ENCODE peak calls at places on chromosomes 12 and 14, in seven cellular contexts. One of them, this sample, is unnamed.
A peak's percentile ranks its signal among the peaks of the same experiment; 100 is the strongest.

GRCh38 chr12:132839558-132840235 is 11.0 kb upstream of the GOLGA3 start:
- DNase-seq in stimulated activated naive CD8-positive, alpha-beta T cell treated with anti-CD3 and anti-CD28 coated beads, Interleukin-15, Interleukin-2, amounts not matched to agents 100 U/mL and 50 U/mL, for 24 hours: no peak
- DNase-seq in activated CD4-positive, alpha-beta T cell treated with anti-CD3 and anti-CD28 coated beads, Interleukin-2, amount 50 U/mL, for 4 hours: no peak
- DNase-seq in aorta: no peak
- DNase-seq in psoas muscle: no peak
- DNase-seq in activated B cell treated with CpG ODN at 0.5 μM for 24 hours: no peak
- DNase-seq in PC-9: no peak
- DNase-seq in this sample: no peak

GRCh38 chr14:86712176-86712575 is 1182.2 kb downstream of the FLRT2 start:
- DNase-seq in stimulated activated naive CD8-positive, alpha-beta T cell treated with anti-CD3 and anti-CD28 coated beads, Interleukin-15, Interleukin-2, amounts not matched to agents 100 U/mL and 50 U/mL, for 24 hours: no peak
- DNase-seq in activated CD4-positive, alpha-beta T cell treated with anti-CD3 and anti-CD28 coated beads, Interleukin-2, amount 50 U/mL, for 4 hours: no peak
- DNase-seq in aorta: no peak
- DNase-seq in psoas muscle: no peak
- DNase-seq in activated B cell treated with CpG ODN at 0.5 μM for 24 hours: no peak
- DNase-seq in PC-9: no peak
- DNase-seq in this sample: no peak

GRCh38 chr12:15184484-15184883 is 36.7 kb downstream of the RERG start:
- DNase-seq in stimulated activated naive CD8-positive, alpha-beta T cell treated with anti-CD3 and anti-CD28 coated beads, Interleukin-15, Interleukin-2, amounts not matched to agents 100 U/mL and 50 U/mL, for 24 hours: no peak
- DNase-seq in activated CD4-positive, alpha-beta T cell treated with anti-CD3 and anti-CD28 coated beads, Interleukin-2, amount 50 U/mL, for 4 hours: no peak
- DNase-seq in aorta: no peak
- DNase-seq in psoas muscle: no peak
- DNase-seq in activated B cell treated with CpG ODN at 0.5 μM for 24 hours: no peak
- DNase-seq in PC-9: no peak
- DNase-seq in this sample: no peak

GRCh38 chr12:110564471-110564991 is 18.6 kb downstream of the PPTC7 start:
- DNase-seq in stimulated activated naive CD8-positive, alpha-beta T cell treated with anti-CD3 and anti-CD28 coated beads, Interleukin-15, Interleukin-2, amounts not matched to agents 100 U/mL and 50 U/mL, for 24 hours: no peak
- DNase-seq in activated CD4-positive, alpha-beta T cell treated with anti-CD3 and anti-CD28 coated beads, Interleukin-2, amount 50 U/mL, for 4 hours: no peak
- DNase-seq in aorta: no peak
- DNase-seq in psoas muscle: no peak
- DNase-seq in activated B cell treated with CpG ODN at 0.5 μM for 24 hours: no peak
- DNase-seq in PC-9: no peak
- DNase-seq in this sample: no peak

GRCh38 chr14:104383931-104384775 is 195.4 kb upstream of the C14orf180 start:
- DNase-seq in stimulated activated naive CD8-positive, alpha-beta T cell treated with anti-CD3 and anti-CD28 coated beads, Interleukin-15, Interleukin-2, amounts not matched to agents 100 U/mL and 50 U/mL, for 24 hours: no peak
- DNase-seq in activated CD4-positive, alpha-beta T cell treated with anti-CD3 and anti-CD28 coated beads, Interleukin-2, amount 50 U/mL, for 4 hours: no peak
- DNase-seq in aorta: peak; percentile 55
- DNase-seq in psoas muscle: no peak
- DNase-seq in activated B cell treated with CpG ODN at 0.5 μM for 24 hours: peak; percentile 9
- DNase-seq in PC-9: no peak
- DNase-seq in this sample: no peak

GRCh38 chr12:23771230-23771949 is 178.1 kb downstream of the SOX5 start:
- DNase-seq in stimulated activated naive CD8-positive, alpha-beta T cell treated with anti-CD3 and anti-CD28 coated beads, Interleukin-15, Interleukin-2, amounts not matched to agents 100 U/mL and 50 U/mL, for 24 hours: no peak
- DNase-seq in activated CD4-positive, alpha-beta T cell treated with anti-CD3 and anti-CD28 coated beads, Interleukin-2, amount 50 U/mL, for 4 hours: no peak
- DNase-seq in aorta: peak; percentile 80
- DNase-seq in psoas muscle: peak; percentile 28
- DNase-seq in activated B cell treated with CpG ODN at 0.5 μM for 24 hours: no peak
- DNase-seq in PC-9: no peak
- DNase-seq in this sample: no peak

GRCh38 chr12:29516431-29516875 is 19.0 kb upstream of the OVCH1 start:
- DNase-seq in stimulated activated naive CD8-positive, alpha-beta T cell treated with anti-CD3 and anti-CD28 coated beads, Interleukin-15, Interleukin-2, amounts not matched to agents 100 U/mL and 50 U/mL, for 24 hours: no peak
- DNase-seq in activated CD4-positive, alpha-beta T cell treated with anti-CD3 and anti-CD28 coated beads, Interleukin-2, amount 50 U/mL, for 4 hours: no peak
- DNase-seq in aorta: no peak
- DNase-seq in psoas muscle: no peak
- DNase-seq in activated B cell treated with CpG ODN at 0.5 μM for 24 hours: no peak
- DNase-seq in PC-9: no peak
- DNase-seq in this sample: no peak

GRCh38 chr12:83856803-83857202 is 1055.8 kb downstream of the SLC6A15 start:
- DNase-seq in stimulated activated naive CD8-positive, alpha-beta T cell treated with anti-CD3 and anti-CD28 coated beads, Interleukin-15, Interleukin-2, amounts not matched to agents 100 U/mL and 50 U/mL, for 24 hours: no peak
- DNase-seq in activated CD4-positive, alpha-beta T cell treated with anti-CD3 and anti-CD28 coated beads, Interleukin-2, amount 50 U/mL, for 4 hours: no peak
- DNase-seq in aorta: no peak
- DNase-seq in psoas muscle: no peak
- DNase-seq in activated B cell treated with CpG ODN at 0.5 μM for 24 hours: no peak
- DNase-seq in PC-9: no peak
- DNase-seq in this sample: no peak

GRCh38 chr14:91417983-91418386 is 365 bp upstream of the CCDC88C start:
- DNase-seq in stimulated activated naive CD8-positive, alpha-beta T cell treated with anti-CD3 and anti-CD28 coated beads, Interleukin-15, Interleukin-2, amounts not matched to agents 100 U/mL and 50 U/mL, for 24 hours: peak; percentile 72
- DNase-seq in activated CD4-positive, alpha-beta T cell treated with anti-CD3 and anti-CD28 coated beads, Interleukin-2, amount 50 U/mL, for 4 hours: peak; percentile 58
- DNase-seq in aorta: no peak
- DNase-seq in psoas muscle: peak; percentile 42
- DNase-seq in activated B cell treated with CpG ODN at 0.5 μM for 24 hours: no peak
- DNase-seq in PC-9: no peak
- DNase-seq in this sample: peak; percentile 69

GRCh38 chr12:60148109-60148508 is 552.3 kb downstream of the SLC16A7 start:
- DNase-seq in stimulated activated naive CD8-positive, alpha-beta T cell treated with anti-CD3 and anti-CD28 coated beads, Interleukin-15, Interleukin-2, amounts not matched to agents 100 U/mL and 50 U/mL, for 24 hours: no peak
- DNase-seq in activated CD4-positive, alpha-beta T cell treated with anti-CD3 and anti-CD28 coated beads, Interleukin-2, amount 50 U/mL, for 4 hours: no peak
- DNase-seq in aorta: no peak
- DNase-seq in psoas muscle: no peak
- DNase-seq in activated B cell treated with CpG ODN at 0.5 μM for 24 hours: no peak
- DNase-seq in PC-9: no peak
- DNase-seq in this sample: no peak

GRCh38 chr12:88810806-88811205 is 230.5 kb upstream of the KITLG start:
- DNase-seq in stimulated activated naive CD8-positive, alpha-beta T cell treated with anti-CD3 and anti-CD28 coated beads, Interleukin-15, Interleukin-2, amounts not matched to agents 100 U/mL and 50 U/mL, for 24 hours: no peak
- DNase-seq in activated CD4-positive, alpha-beta T cell treated with anti-CD3 and anti-CD28 coated beads, Interleukin-2, amount 50 U/mL, for 4 hours: no peak
- DNase-seq in aorta: no peak
- DNase-seq in psoas muscle: no peak
- DNase-seq in activated B cell treated with CpG ODN at 0.5 μM for 24 hours: no peak
- DNase-seq in PC-9: no peak
- DNase-seq in this sample: no peak

GRCh38 chr14:105062048-105062433 is 3.2 kb downstream of the GPR132 start:
- DNase-seq in stimulated activated naive CD8-positive, alpha-beta T cell treated with anti-CD3 and anti-CD28 coated beads, Interleukin-15, Interleukin-2, amounts not matched to agents 100 U/mL and 50 U/mL, for 24 hours: no peak
- DNase-seq in activated CD4-positive, alpha-beta T cell treated with anti-CD3 and anti-CD28 coated beads, Interleukin-2, amount 50 U/mL, for 4 hours: no peak
- DNase-seq in aorta: no peak
- DNase-seq in psoas muscle: no peak
- DNase-seq in activated B cell treated with CpG ODN at 0.5 μM for 24 hours: no peak
- DNase-seq in PC-9: no peak
- DNase-seq in this sample: no peak

GRCh38 chr14:100558226-100558625 is 29.0 kb downstream of the BEGAIN start:
- DNase-seq in stimulated activated naive CD8-positive, alpha-beta T cell treated with anti-CD3 and anti-CD28 coated beads, Interleukin-15, Interleukin-2, amounts not matched to agents 100 U/mL and 50 U/mL, for 24 hours: no peak
- DNase-seq in activated CD4-positive, alpha-beta T cell treated with anti-CD3 and anti-CD28 coated beads, Interleukin-2, amount 50 U/mL, for 4 hours: no peak
- DNase-seq in aorta: no peak
- DNase-seq in psoas muscle: no peak
- DNase-seq in activated B cell treated with CpG ODN at 0.5 μM for 24 hours: no peak
- DNase-seq in PC-9: no peak
- DNase-seq in this sample: no peak

GRCh38 chr12:42744539-42745156 is 155.1 kb upstream of the PRICKLE1 start:
- DNase-seq in stimulated activated naive CD8-positive, alpha-beta T cell treated with anti-CD3 and anti-CD28 coated beads, Interleukin-15, Interleukin-2, amounts not matched to agents 100 U/mL and 50 U/mL, for 24 hours: no peak
- DNase-seq in activated CD4-positive, alpha-beta T cell treated with anti-CD3 and anti-CD28 coated beads, Interleukin-2, amount 50 U/mL, for 4 hours: no peak
- DNase-seq in aorta: no peak
- DNase-seq in psoas muscle: no peak
- DNase-seq in activated B cell treated with CpG ODN at 0.5 μM for 24 hours: no peak
- DNase-seq in PC-9: peak; percentile 90
- DNase-seq in this sample: no peak

GRCh38 chr14:75699331-75699730 is 38.3 kb downstream of the TTLL5 start:
- DNase-seq in stimulated activated naive CD8-positive, alpha-beta T cell treated with anti-CD3 and anti-CD28 coated beads, Interleukin-15, Interleukin-2, amounts not matched to agents 100 U/mL and 50 U/mL, for 24 hours: no peak
- DNase-seq in activated CD4-positive, alpha-beta T cell treated with anti-CD3 and anti-CD28 coated beads, Interleukin-2, amount 50 U/mL, for 4 hours: no peak
- DNase-seq in aorta: no peak
- DNase-seq in psoas muscle: no peak
- DNase-seq in activated B cell treated with CpG ODN at 0.5 μM for 24 hours: no peak
- DNase-seq in PC-9: no peak
- DNase-seq in this sample: no peak

GRCh38 chr12:121218588-121219352 is 8.8 kb downstream of the P2RX4 start:
- DNase-seq in stimulated activated naive CD8-positive, alpha-beta T cell treated with anti-CD3 and anti-CD28 coated beads, Interleukin-15, Interleukin-2, amounts not matched to agents 100 U/mL and 50 U/mL, for 24 hours: no peak
- DNase-seq in activated CD4-positive, alpha-beta T cell treated with anti-CD3 and anti-CD28 coated beads, Interleukin-2, amount 50 U/mL, for 4 hours: no peak
- DNase-seq in aorta: no peak
- DNase-seq in psoas muscle: no peak
- DNase-seq in activated B cell treated with CpG ODN at 0.5 μM for 24 hours: no peak
- DNase-seq in PC-9: no peak
- DNase-seq in this sample: no peak

GRCh38 chr12:104782296-104782695 is 175.8 kb downstream of the SLC41A2 start:
- DNase-seq in stimulated activated naive CD8-positive, alpha-beta T cell treated with anti-CD3 and anti-CD28 coated beads, Interleukin-15, Interleukin-2, amounts not matched to agents 100 U/mL and 50 U/mL, for 24 hours: no peak
- DNase-seq in activated CD4-positive, alpha-beta T cell treated with anti-CD3 and anti-CD28 coated beads, Interleukin-2, amount 50 U/mL, for 4 hours: no peak
- DNase-seq in aorta: no peak
- DNase-seq in psoas muscle: no peak
- DNase-seq in activated B cell treated with CpG ODN at 0.5 μM for 24 hours: no peak
- DNase-seq in PC-9: no peak
- DNase-seq in this sample: no peak

GRCh38 chr12:92133795-92134637 is 11.6 kb downstream of the BTG1 start:
- DNase-seq in stimulated activated naive CD8-positive, alpha-beta T cell treated with anti-CD3 and anti-CD28 coated beads, Interleukin-15, Interleukin-2, amounts not matched to agents 100 U/mL and 50 U/mL, for 24 hours: no peak
- DNase-seq in activated CD4-positive, alpha-beta T cell treated with anti-CD3 and anti-CD28 coated beads, Interleukin-2, amount 50 U/mL, for 4 hours: no peak
- DNase-seq in aorta: no peak
- DNase-seq in psoas muscle: no peak
- DNase-seq in activated B cell treated with CpG ODN at 0.5 μM for 24 hours: no peak
- DNase-seq in PC-9: no peak
- DNase-seq in this sample: no peak

GRCh38 chr12:116508145-116509121 is 50.7 kb upstream of the MAP1LC3B2 start:
- DNase-seq in stimulated activated naive CD8-positive, alpha-beta T cell treated with anti-CD3 and anti-CD28 coated beads, Interleukin-15, Interleukin-2, amounts not matched to agents 100 U/mL and 50 U/mL, for 24 hours: peak; percentile 42
- DNase-seq in activated CD4-positive, alpha-beta T cell treated with anti-CD3 and anti-CD28 coated beads, Interleukin-2, amount 50 U/mL, for 4 hours: no peak
- DNase-seq in aorta: peak; percentile 83
- DNase-seq in psoas muscle: peak; percentile 33
- DNase-seq in activated B cell treated with CpG ODN at 0.5 μM for 24 hours: peak; percentile 57
- DNase-seq in PC-9: no peak
- DNase-seq in this sample: peak; percentile 50

GRCh38 chr12:113991224-113992044 is 25.3 kb upstream of the RBM19 start:
- DNase-seq in stimulated activated naive CD8-positive, alpha-beta T cell treated with anti-CD3 and anti-CD28 coated beads, Interleukin-15, Interleukin-2, amounts not matched to agents 100 U/mL and 50 U/mL, for 24 hours: no peak
- DNase-seq in activated CD4-positive, alpha-beta T cell treated with anti-CD3 and anti-CD28 coated beads, Interleukin-2, amount 50 U/mL, for 4 hours: no peak
- DNase-seq in aorta: no peak
- DNase-seq in psoas muscle: no peak
- DNase-seq in activated B cell treated with CpG ODN at 0.5 μM for 24 hours: no peak
- DNase-seq in PC-9: no peak
- DNase-seq in this sample: no peak

GRCh38 chr12:71955946-71956345 is 17.3 kb downstream of the TPH2 start:
- DNase-seq in stimulated activated naive CD8-positive, alpha-beta T cell treated with anti-CD3 and anti-CD28 coated beads, Interleukin-15, Interleukin-2, amounts not matched to agents 100 U/mL and 50 U/mL, for 24 hours: no peak
- DNase-seq in activated CD4-positive, alpha-beta T cell treated with anti-CD3 and anti-CD28 coated beads, Interleukin-2, amount 50 U/mL, for 4 hours: no peak
- DNase-seq in aorta: no peak
- DNase-seq in psoas muscle: no peak
- DNase-seq in activated B cell treated with CpG ODN at 0.5 μM for 24 hours: no peak
- DNase-seq in PC-9: no peak
- DNase-seq in this sample: no peak

GRCh38 chr14:53306267-53306721 is 153.2 kb upstream of the DDHD1 start:
- DNase-seq in stimulated activated naive CD8-positive, alpha-beta T cell treated with anti-CD3 and anti-CD28 coated beads, Interleukin-15, Interleukin-2, amounts not matched to agents 100 U/mL and 50 U/mL, for 24 hours: peak; percentile 55
- DNase-seq in activated CD4-positive, alpha-beta T cell treated with anti-CD3 and anti-CD28 coated beads, Interleukin-2, amount 50 U/mL, for 4 hours: peak; percentile 26
- DNase-seq in aorta: peak; percentile 79
- DNase-seq in psoas muscle: peak; percentile 57
- DNase-seq in activated B cell treated with CpG ODN at 0.5 μM for 24 hours: no peak
- DNase-seq in PC-9: no peak
- DNase-seq in this sample: no peak

GRCh38 chr12:88665051-88665450 is 84.8 kb upstream of the KITLG start:
- DNase-seq in stimulated activated naive CD8-positive, alpha-beta T cell treated with anti-CD3 and anti-CD28 coated beads, Interleukin-15, Interleukin-2, amounts not matched to agents 100 U/mL and 50 U/mL, for 24 hours: no peak
- DNase-seq in activated CD4-positive, alpha-beta T cell treated with anti-CD3 and anti-CD28 coated beads, Interleukin-2, amount 50 U/mL, for 4 hours: no peak
- DNase-seq in aorta: no peak
- DNase-seq in psoas muscle: no peak
- DNase-seq in activated B cell treated with CpG ODN at 0.5 μM for 24 hours: no peak
- DNase-seq in PC-9: no peak
- DNase-seq in this sample: no peak

GRCh38 chr14:93549578-93549977 is 118.8 kb downstream of the UNC79 start:
- DNase-seq in stimulated activated naive CD8-positive, alpha-beta T cell treated with anti-CD3 and anti-CD28 coated beads, Interleukin-15, Interleukin-2, amounts not matched to agents 100 U/mL and 50 U/mL, for 24 hours: no peak
- DNase-seq in activated CD4-positive, alpha-beta T cell treated with anti-CD3 and anti-CD28 coated beads, Interleukin-2, amount 50 U/mL, for 4 hours: no peak
- DNase-seq in aorta: no peak
- DNase-seq in psoas muscle: no peak
- DNase-seq in activated B cell treated with CpG ODN at 0.5 μM for 24 hours: no peak
- DNase-seq in PC-9: no peak
- DNase-seq in this sample: no peak

GRCh38 chr12:123966596-123966995 is 6.0 kb downstream of the CCDC92 start:
- DNase-seq in stimulated activated naive CD8-positive, alpha-beta T cell treated with anti-CD3 and anti-CD28 coated beads, Interleukin-15, Interleukin-2, amounts not matched to agents 100 U/mL and 50 U/mL, for 24 hours: no peak
- DNase-seq in activated CD4-positive, alpha-beta T cell treated with anti-CD3 and anti-CD28 coated beads, Interleukin-2, amount 50 U/mL, for 4 hours: no peak
- DNase-seq in aorta: no peak
- DNase-seq in psoas muscle: no peak
- DNase-seq in activated B cell treated with CpG ODN at 0.5 μM for 24 hours: no peak
- DNase-seq in PC-9: no peak
- DNase-seq in this sample: no peak

GRCh38 chr14:94665121-94665520 is 52.9 kb downstream of the SERPINA3 start:
- DNase-seq in stimulated activated naive CD8-positive, alpha-beta T cell treated with anti-CD3 and anti-CD28 coated beads, Interleukin-15, Interleukin-2, amounts not matched to agents 100 U/mL and 50 U/mL, for 24 hours: no peak
- DNase-seq in activated CD4-positive, alpha-beta T cell treated with anti-CD3 and anti-CD28 coated beads, Interleukin-2, amount 50 U/mL, for 4 hours: no peak
- DNase-seq in aorta: no peak
- DNase-seq in psoas muscle: no peak
- DNase-seq in activated B cell treated with CpG ODN at 0.5 μM for 24 hours: no peak
- DNase-seq in PC-9: no peak
- DNase-seq in this sample: no peak

GRCh38 chr12:124236651-124237050 is 58.2 kb upstream of the RFLNA start:
- DNase-seq in stimulated activated naive CD8-positive, alpha-beta T cell treated with anti-CD3 and anti-CD28 coated beads, Interleukin-15, Interleukin-2, amounts not matched to agents 100 U/mL and 50 U/mL, for 24 hours: no peak
- DNase-seq in activated CD4-positive, alpha-beta T cell treated with anti-CD3 and anti-CD28 coated beads, Interleukin-2, amount 50 U/mL, for 4 hours: no peak
- DNase-seq in aorta: no peak
- DNase-seq in psoas muscle: no peak
- DNase-seq in activated B cell treated with CpG ODN at 0.5 μM for 24 hours: no peak
- DNase-seq in PC-9: no peak
- DNase-seq in this sample: no peak

GRCh38 chr12:123269395-123269892 is 2.2 kb downstream of the CDK2AP1 start:
- DNase-seq in stimulated activated naive CD8-positive, alpha-beta T cell treated with anti-CD3 and anti-CD28 coated beads, Interleukin-15, Interleukin-2, amounts not matched to agents 100 U/mL and 50 U/mL, for 24 hours: peak; percentile 62
- DNase-seq in activated CD4-positive, alpha-beta T cell treated with anti-CD3 and anti-CD28 coated beads, Interleukin-2, amount 50 U/mL, for 4 hours: peak; percentile 14
- DNase-seq in aorta: peak; percentile 89
- DNase-seq in psoas muscle: peak; percentile 67
- DNase-seq in activated B cell treated with CpG ODN at 0.5 μM for 24 hours: peak; percentile 34
- DNase-seq in PC-9: no peak
- DNase-seq in this sample: peak; percentile 76

GRCh38 chr14:88340357-88340756 is 17.3 kb upstream of the KCNK10 start:
- DNase-seq in stimulated activated naive CD8-positive, alpha-beta T cell treated with anti-CD3 and anti-CD28 coated beads, Interleukin-15, Interleukin-2, amounts not matched to agents 100 U/mL and 50 U/mL, for 24 hours: no peak
- DNase-seq in activated CD4-positive, alpha-beta T cell treated with anti-CD3 and anti-CD28 coated beads, Interleukin-2, amount 50 U/mL, for 4 hours: no peak
- DNase-seq in aorta: no peak
- DNase-seq in psoas muscle: no peak
- DNase-seq in activated B cell treated with CpG ODN at 0.5 μM for 24 hours: no peak
- DNase-seq in PC-9: no peak
- DNase-seq in this sample: no peak

GRCh38 chr12:46303039-46303666 is 34.3 kb upstream of the SLC38A1 start:
- DNase-seq in stimulated activated naive CD8-positive, alpha-beta T cell treated with anti-CD3 and anti-CD28 coated beads, Interleukin-15, Interleukin-2, amounts not matched to agents 100 U/mL and 50 U/mL, for 24 hours: peak; percentile 45
- DNase-seq in activated CD4-positive, alpha-beta T cell treated with anti-CD3 and anti-CD28 coated beads, Interleukin-2, amount 50 U/mL, for 4 hours: peak; percentile 45
- DNase-seq in aorta: no peak
- DNase-seq in psoas muscle: no peak
- DNase-seq in activated B cell treated with CpG ODN at 0.5 μM for 24 hours: no peak
- DNase-seq in PC-9: no peak
- DNase-seq in this sample: no peak

GRCh38 chr12:28367326-28367725 is 177.1 kb downstream of the CCDC91 start:
- DNase-seq in stimulated activated naive CD8-positive, alpha-beta T cell treated with anti-CD3 and anti-CD28 coated beads, Interleukin-15, Interleukin-2, amounts not matched to agents 100 U/mL and 50 U/mL, for 24 hours: no peak
- DNase-seq in activated CD4-positive, alpha-beta T cell treated with anti-CD3 and anti-CD28 coated beads, Interleukin-2, amount 50 U/mL, for 4 hours: no peak
- DNase-seq in aorta: no peak
- DNase-seq in psoas muscle: no peak
- DNase-seq in activated B cell treated with CpG ODN at 0.5 μM for 24 hours: no peak
- DNase-seq in PC-9: no peak
- DNase-seq in this sample: no peak

This sample was measured in lower lobe of right lung.